ENCODE peak calls at places on chromosomes 7 and 10, in six cellular contexts. B is RWPE1, K is thoracic aorta, T is HepG2, C is A673, M is hepatocyte. P is an unnamed sample.

GRCh38 chr7:144027070-144027469 is 21.7 kb upstream of the OR2A5 start:
- DNase-seq in B (peak), K (no peak), T (peak), C (peak), M (peak), P (no peak)

GRCh38 chr7:132243463-132243862 is 332.8 kb downstream of the PLXNA4 start:
- DNase-seq in B (no peak), K (no peak), T (no peak), C (no peak), M (no peak), P (no peak)

GRCh38 chr7:94450044-94450697 is 55.5 kb downstream of the COL1A2 start:
- DNase-seq in B (no peak), K (no peak), T (no peak), C (no peak), M (no peak), P (no peak)

GRCh38 chr7:2512179-2512644 is 7.4 kb upstream of the LFNG start:
- DNase-seq in B (no peak), K (no peak), T (no peak), C (no peak), M (no peak), P (no peak)

GRCh38 chr10:88115968-88116367 is 252.5 kb downstream of the PTEN start:
- DNase-seq in B (no peak), K (no peak), T (no peak), C (no peak), M (no peak), P (no peak)

GRCh38 chr10:99711129-99711719 is 20.7 kb downstream of the COX15 start:
- DNase-seq in B (peak), K (no peak), T (peak), C (peak), M (peak), P (no peak)

GRCh38 chr10:46232666-46233065 is 54.1 kb upstream of the ANTXRL start:
- DNase-seq in B (no peak), K (no peak), T (no peak), C (no peak), M (no peak), P (no peak)

GRCh38 chr7:137373507-137373906 is 30.0 kb upstream of the PTN start:
- DNase-seq in B (no peak), K (no peak), T (no peak), C (no peak), M (no peak), P (no peak)

GRCh38 chr10:130067893-130068292 is 42.7 kb downstream of the C10orf143 start:
- DNase-seq in B (no peak), K (no peak), T (no peak), C (no peak), M (no peak), P (no peak)

GRCh38 chr10:63738410-63738809 is 217.2 kb downstream of the REEP3 start:
- DNase-seq in B (no peak), K (no peak), T (peak), C (no peak), M (peak), P (no peak)

GRCh38 chr10:127194598-127194997 is 1.8 kb downstream of the INSYN2A start:
- DNase-seq in B (no peak), K (no peak), T (no peak), C (no peak), M (no peak), P (no peak)

GRCh38 chr7:112174192-112174591 is 32.0 kb downstream of the DOCK4 start:
- DNase-seq in B (no peak), K (no peak), T (no peak), C (no peak), M (no peak), P (no peak)

GRCh38 chr7:129073204-129073603 is 18.3 kb upstream of the TNPO3 start:
- DNase-seq in B (no peak), K (no peak), T (no peak), C (no peak), M (no peak), P (no peak)

GRCh38 chr7:130938661-130939060 is 204.7 kb upstream of the KLF14 start:
- DNase-seq in B (no peak), K (no peak), T (no peak), C (no peak), M (no peak), P (no peak)

GRCh38 chr7:128839751-128840177 is 9.6 kb downstream of the FLNC start:
- DNase-seq in B (no peak), K (no peak), T (no peak), C (no peak), M (no peak), P (no peak)

GRCh38 chr10:23516530-23516929 is 77.7 kb downstream of the OTUD1 start:
- DNase-seq in B (peak), K (no peak), T (peak), C (peak), M (peak), P (no peak)

GRCh38 chr7:154832557-154833138 is 170.3 kb downstream of the PAXIP1 start:
- DNase-seq in B (no peak), K (no peak), T (peak), C (peak), M (peak), P (no peak)
- TF ChIP-seq CTCF in B (no peak), K (no peak), T (peak), C (peak), M (peak), P (no peak)

DNA sequence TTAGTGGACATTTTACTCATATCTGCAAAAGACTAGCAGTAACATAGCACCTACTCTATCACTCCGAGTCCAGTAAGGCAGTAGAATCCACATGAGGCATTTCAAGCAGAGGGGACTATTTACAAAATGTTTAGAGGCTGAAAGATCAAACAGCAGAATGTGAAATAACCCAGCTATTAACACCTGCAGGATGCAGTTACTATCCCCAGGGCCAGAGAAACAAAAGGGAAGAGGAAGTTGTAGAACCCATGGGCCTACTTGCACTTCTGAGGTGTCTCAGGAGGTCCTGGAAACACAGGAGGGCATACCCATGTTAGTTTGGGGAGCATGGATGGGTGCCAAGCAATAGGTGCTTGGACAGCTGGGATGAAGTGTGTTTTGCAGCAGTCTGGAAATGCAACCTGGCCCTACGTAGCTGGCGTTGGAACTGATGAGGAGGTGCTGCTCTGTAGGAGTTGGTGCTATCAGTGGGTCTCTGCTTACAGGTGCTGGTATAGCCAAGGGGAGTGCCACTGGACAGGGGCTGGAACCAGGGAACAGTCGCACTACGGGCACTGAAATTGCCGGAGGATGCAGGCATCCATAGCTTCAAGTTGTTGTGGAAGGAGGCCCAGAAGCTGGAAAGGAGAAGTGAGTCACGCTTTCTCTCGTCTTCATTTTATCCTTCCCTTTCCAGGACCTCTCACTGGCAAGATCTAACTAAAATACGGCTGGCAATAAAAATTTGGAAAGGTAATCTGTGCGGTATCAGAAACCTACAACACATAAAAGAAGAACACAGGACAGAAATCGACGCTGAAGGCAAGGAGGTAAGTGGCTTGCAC is 25.9 kb downstream of the MACC1 start:
- DNase-seq in B (no peak), K (no peak), T (no peak), C (no peak), M (no peak), P (no peak)
- TF ChIP-seq CTCF in B (no peak), K (no peak), T (no peak), C (no peak), M (no peak), P (no peak)

GRCh38 chr10:15244635-15245197 is 76.2 kb upstream of the NMT2 start:
- DNase-seq in B (no peak), K (no peak), T (no peak), C (no peak), M (no peak), P (no peak)

DNA sequence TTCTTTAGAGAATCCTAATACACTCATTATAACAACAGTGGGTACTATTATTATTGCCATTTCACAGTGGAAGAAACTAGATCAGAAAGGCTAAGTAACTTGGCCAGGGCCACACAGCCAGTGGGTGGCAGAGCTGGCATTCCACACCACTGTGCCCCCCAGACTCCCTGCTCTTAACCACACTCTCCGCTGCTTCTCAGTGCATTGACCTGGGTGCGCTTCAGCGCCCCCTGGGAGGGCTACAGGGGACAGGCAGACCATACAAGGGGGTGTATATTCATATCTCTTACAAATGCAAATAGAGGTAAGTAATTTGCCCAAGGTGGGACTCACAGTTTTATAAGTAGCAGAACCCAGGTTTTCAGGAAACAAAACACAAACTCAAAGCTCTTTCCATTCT is 77.0 kb upstream of the NMT2 start:
- DNase-seq in B (no peak), K (no peak), T (peak), C (peak), M (no peak), P (no peak)
- TF ChIP-seq CTCF in B (no peak), K (no peak), T (peak), C (peak), M (peak), P (no peak)

GRCh38 chr10:125148576-125148975 is 11.8 kb downstream of the CTBP2 start:
- DNase-seq in B (no peak), K (no peak), T (no peak), C (no peak), M (no peak), P (no peak)

GRCh38 chr10:125144693-125145623 is 15.4 kb downstream of the CTBP2 start:
- DNase-seq in B (peak), K (no peak), T (no peak), C (peak), M (no peak), P (no peak)

GRCh38 chr10:125148021-125148439 is 12.3 kb downstream of the CTBP2 start:
- DNase-seq in B (no peak), K (no peak), T (no peak), C (peak), M (peak), P (peak)

GRCh38 chr10:125145636-125146035 is 14.7 kb downstream of the CTBP2 start:
- DNase-seq in B (no peak), K (no peak), T (no peak), C (no peak), M (no peak), P (no peak)

DNA sequence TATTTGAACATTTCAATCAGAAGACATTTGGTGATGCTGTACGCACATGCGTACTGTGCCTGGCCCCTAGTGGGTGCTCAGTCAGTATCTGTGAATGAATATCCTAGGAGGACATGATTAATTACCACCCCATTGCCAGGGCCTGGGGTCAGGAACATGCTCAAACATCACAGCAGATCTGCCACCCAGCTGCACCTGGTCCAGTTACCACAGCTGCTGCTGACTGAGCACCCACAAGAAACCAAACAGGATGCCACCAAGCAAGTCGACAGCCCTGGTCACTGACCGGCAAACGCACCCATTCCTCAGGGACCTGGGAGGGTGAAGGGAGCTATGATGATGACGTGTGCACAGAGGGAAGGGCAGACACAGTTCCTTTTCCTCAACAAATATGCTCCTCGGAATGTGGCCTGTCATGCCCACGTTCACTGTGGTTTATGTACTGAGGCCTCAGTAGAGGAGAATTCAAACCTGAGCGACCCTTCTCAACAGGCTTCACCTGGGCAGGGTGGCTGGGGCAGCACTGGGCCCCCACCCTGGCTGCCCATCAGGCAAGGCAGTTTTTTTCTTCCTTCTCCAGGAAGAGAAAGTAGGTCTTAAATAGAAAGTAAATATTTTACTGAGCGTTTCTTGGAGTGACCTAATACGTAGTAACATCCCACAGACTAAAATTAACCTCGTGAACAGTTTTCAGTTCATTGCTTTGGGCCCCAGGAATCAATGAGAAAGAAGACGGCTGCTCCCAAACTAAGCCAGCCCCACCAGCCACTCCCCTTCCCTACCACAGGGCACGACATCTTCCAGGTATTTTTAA is 13.4 kb downstream of the CTBP2 start:
- DNase-seq in B (peak), K (no peak), T (no peak), C (no peak), M (no peak), P (no peak)
- TF ChIP-seq CTCF in B (no peak), K (no peak), T (no peak), C (no peak), M (no peak), P (no peak)